ENCODE peak calls at places on chromosomes 3 and 15, in five cellular contexts. K, V, Q, H and S are unnamed samples.

GRCh38 chr3:85589145-85589544 is 630.4 kb downstream of the CADM2 start:
- DNase-seq in K (no peak), V (no peak), Q (no peak), H (no peak), S (no peak)

GRCh38 chr3:181700168-181701087 is 11.3 kb upstream of the SOX2 start:
- DNase-seq in K (no peak), V (peak; percentile 24), Q (peak; percentile 87), H (peak; percentile 46), S (peak; percentile 47)

GRCh38 chr3:198071602-198072285 is 111.7 kb downstream of the LMLN start:
- DNase-seq in K (peak; percentile 8), V (no peak), Q (peak; percentile 45), H (no peak), S (peak; percentile 93)

GRCh38 chr15:78757636-78757905 is 53.7 kb downstream of the ADAMTS7 start:
- DNase-seq in K (no peak), V (no peak), Q (no peak), H (no peak), S (no peak)

GRCh38 chr3:50303038-50303815 is at the start of gene HYAL1:
- DNase-seq in K (no peak), V (peak; percentile 90), Q (peak; percentile 29), H (peak; percentile 69), S (no peak)

GRCh38 chr15:90866161-90866715 is 2.1 kb upstream of the FURIN start:
- DNase-seq in K (no peak), V (no peak), Q (no peak), H (no peak), S (no peak)

GRCh38 chr3:169618894-169619792 is 44.4 kb downstream of the MECOM start:
- DNase-seq in K (no peak), V (no peak), Q (no peak), H (no peak), S (no peak)

GRCh38 chr3:124277516-124277890 is 285.6 kb upstream of the ROPN1 start:
- DNase-seq in K (no peak), V (no peak), Q (no peak), H (no peak), S (no peak)

GRCh38 chr3:105747056-105747455 is 121.8 kb downstream of the CBLB start:
- DNase-seq in K (no peak), V (no peak), Q (no peak), H (no peak), S (peak; percentile 39)

GRCh38 chr15:70376929-70377691 is 279.4 kb upstream of the TLE3 start:
- DNase-seq in K (peak; percentile 18), V (peak; percentile 78), Q (peak; percentile 27), H (peak; percentile 62), S (peak; percentile 14)

GRCh38 chr15:28086175-28086703 is 12.9 kb downstream of the OCA2 start:
- DNase-seq in K (no peak), V (no peak), Q (peak; percentile 33), H (no peak), S (peak; percentile 52)

GRCh38 chr3:67202053-67202452 is 203.9 kb downstream of the KBTBD8 start:
- DNase-seq in K (no peak), V (no peak), Q (no peak), H (no peak), S (no peak)

GRCh38 chr3:128591728-128592426 is 58.7 kb downstream of the RPN1 start:
- DNase-seq in K (no peak), V (no peak), Q (no peak), H (no peak), S (no peak)

GRCh38 chr3:23202921-23203650 is at the start of gene UBE2E2:
- DNase-seq in K (peak; percentile 30), V (peak; percentile 78), Q (peak; percentile 75), H (peak; percentile 83), S (peak; percentile 45)

GRCh38 chr15:32649336-32649735 is 7.8 kb downstream of the SCG5 start:
- DNase-seq in K (no peak), V (no peak), Q (no peak), H (no peak), S (peak; percentile 32)

GRCh38 chr3:141114179-141114745 is 63.1 kb downstream of the SPSB4 start:
- DNase-seq in K (no peak), V (no peak), Q (no peak), H (no peak), S (no peak)

GRCh38 chr3:14820156-14820555 is 1.4 kb downstream of the FGD5 start:
- DNase-seq in K (no peak), V (no peak), Q (no peak), H (no peak), S (no peak)

GRCh38 chr15:96338772-96339661 is 8.5 kb downstream of the NR2F2 start:
- DNase-seq in K (no peak), V (no peak), Q (no peak), H (no peak), S (no peak)

GRCh38 chr3:141368062-141368924 is at the start of gene ZBTB38:
- DNase-seq in K (peak; percentile 73), V (peak; percentile 90), Q (peak; percentile 100), H (peak; percentile 87), S (peak; percentile 95)

GRCh38 chr3:38210141-38210757 is 44.9 kb downstream of the OXSR1 start:
- DNase-seq in K (no peak), V (no peak), Q (no peak), H (no peak), S (no peak)

GRCh38 chr3:112373924-112374323 is 41.0 kb downstream of the CD200 start:
- DNase-seq in K (no peak), V (no peak), Q (no peak), H (no peak), S (no peak)

GRCh38 chr3:192212335-192212734 is 515.0 kb downstream of the FGF12 start:
- DNase-seq in K (no peak), V (no peak), Q (no peak), H (no peak), S (no peak)

GRCh38 chr3:128343287-128344045 is 123.2 kb downstream of the DNAJB8 start:
- DNase-seq in K (no peak), V (no peak), Q (peak; percentile 76), H (no peak), S (no peak)

GRCh38 chr3:128922804-128923459 is 43.5 kb downstream of the ACAD9 start:
- DNase-seq in K (no peak), V (no peak), Q (no peak), H (no peak), S (no peak)

GRCh38 chr15:78207641-78208340 is 26.6 kb downstream of the ACSBG1 start:
- DNase-seq in K (no peak), V (no peak), Q (no peak), H (no peak), S (no peak)

GRCh38 chr15:70690491-70691281 is 72.7 kb downstream of the UACA start:
- DNase-seq in K (no peak), V (no peak), Q (no peak), H (no peak), S (no peak)

GRCh38 chr3:58173670-58174472 is 36.9 kb downstream of the DNASE1L3 start:
- DNase-seq in K (no peak), V (peak; percentile 59), Q (peak; percentile 71), H (no peak), S (no peak)

GRCh38 chr3:110456001-110456400 is 615.6 kb upstream of the NECTIN3 start:
- DNase-seq in K (no peak), V (no peak), Q (no peak), H (no peak), S (peak; percentile 24)

GRCh38 chr3:156252656-156253055 is 132.3 kb downstream of the KCNAB1 start:
- DNase-seq in K (no peak), V (no peak), Q (no peak), H (no peak), S (no peak)

GRCh38 chr15:26773485-26773877 is 615 bp upstream of the GABRB3 start:
- DNase-seq in K (no peak), V (no peak), Q (no peak), H (no peak), S (no peak)

GRCh38 chr3:43996379-43997301 is 245.0 kb upstream of the TOPAZ1 start:
- DNase-seq in K (no peak), V (no peak), Q (peak; percentile 74), H (no peak), S (peak; percentile 41)

GRCh38 chr15:32120577-32121465 is 90.5 kb downstream of the CHRNA7 start:
- DNase-seq in K (no peak), V (no peak), Q (no peak), H (no peak), S (no peak)

GRCh38 chr15:100113351-100114075 is 228.3 kb downstream of the ADAMTS17 start:
- DNase-seq in K (no peak), V (peak; percentile 59), Q (no peak), H (peak; percentile 64), S (no peak)
- TF ChIP-seq CTCF in K (no peak), V (no peak), Q (no peak), H (no peak), S (no peak)

GRCh38 chr3:59308684-59309083 is 258.9 kb upstream of the CFAP20DC start:
- DNase-seq in K (no peak), V (no peak), Q (no peak), H (no peak), S (no peak)
- TF ChIP-seq CTCF in K (no peak), V (no peak), Q (no peak), H (no peak), S (no peak)

GRCh38 chr3:4711680-4711992 is 218.5 kb downstream of the ITPR1 start:
- DNase-seq in K (no peak), V (no peak), Q (no peak), H (no peak), S (no peak)
- TF ChIP-seq CTCF in K (no peak), V (no peak), Q (no peak), H (no peak), S (peak; percentile 1)

GRCh38 chr15:74383695-74384565 is 16.5 kb upstream of the CYP11A1 start:
- DNase-seq in K (no peak), V (no peak), Q (peak; percentile 92), H (no peak), S (peak; percentile 40)
- TF ChIP-seq CTCF in K (no peak), V (no peak), Q (no peak), H (no peak), S (no peak)

GRCh38 chr3:120147072-120147871 is 53.0 kb upstream of the GSK3B start:
- DNase-seq in K (no peak), V (no peak), Q (peak; percentile 57), H (no peak), S (no peak)
- TF ChIP-seq CTCF in K (no peak), V (no peak), Q (no peak), H (no peak), S (peak; percentile 12)

GRCh38 chr15:42094512-42094963 is at the start of gene PLA2G4D:
- DNase-seq in K (no peak), V (no peak), Q (no peak), H (no peak), S (no peak)
- TF ChIP-seq CTCF in K (no peak), V (no peak), Q (no peak), H (no peak), S (no peak)